ENCODE peak calls at places on chromosome 3, in eight cellular contexts. V, N, I, Y, F, C, Z and B are unnamed samples.

GRCh38 chr3:79497447-79498111 is 270.2 kb downstream of the ROBO1 start:
- DNase-seq in V (no peak), N (no peak), I (no peak), Y (no peak), F (no peak), C (peak), Z (no peak), B (no peak)

GRCh38 chr3:24237971-24238767 is 256.5 kb downstream of the THRB start:
- DNase-seq in V (peak), N (peak), I (peak), Y (peak), F (peak), C (peak), Z (peak), B (peak)

GRCh38 chr3:100183608-100184125 is 69.4 kb upstream of the FILIP1L start:
- DNase-seq in V (no peak), N (no peak), I (no peak), Y (no peak), F (no peak), C (no peak), Z (no peak), B (no peak)

GRCh38 chr3:194312186-194312742 is 38.9 kb downstream of the CPN2 start:
- DNase-seq in V (no peak), N (no peak), I (no peak), Y (peak), F (no peak), C (no peak), Z (no peak), B (no peak)

GRCh38 chr3:177041021-177041729 is 156.1 kb downstream of the TBL1XR1 start:
- DNase-seq in V (no peak), N (no peak), I (no peak), Y (no peak), F (peak), C (peak), Z (no peak), B (no peak)

GRCh38 chr3:151925876-151926275 is 52.4 kb downstream of the SUCNR1 start:
- DNase-seq in V (peak), N (peak), I (no peak), Y (no peak), F (no peak), C (no peak), Z (peak), B (no peak)

GRCh38 chr3:69739204-69740102 is at the start of gene MITF:
- DNase-seq in V (peak), N (no peak), I (peak), Y (peak), F (peak), C (peak), Z (peak), B (peak)

GRCh38 chr3:165768680-165769079 is 68.5 kb downstream of the BCHE start:
- DNase-seq in V (no peak), N (no peak), I (no peak), Y (no peak), F (no peak), C (no peak), Z (no peak), B (no peak)

GRCh38 chr3:45123030-45123429 is 23.1 kb downstream of the CDCP1 start:
- DNase-seq in V (peak), N (peak), I (no peak), Y (no peak), F (no peak), C (no peak), Z (peak), B (no peak)

GRCh38 chr3:73270839-73271483 is 209.5 kb downstream of the EBLN2 start:
- DNase-seq in V (no peak), N (no peak), I (no peak), Y (no peak), F (no peak), C (no peak), Z (no peak), B (peak)

GRCh38 chr3:48402907-48403306 is 27.0 kb downstream of the PLXNB1 start:
- DNase-seq in V (no peak), N (no peak), I (no peak), Y (no peak), F (no peak), C (no peak), Z (no peak), B (no peak)

GRCh38 chr3:55488398-55489055 is 1.4 kb upstream of the WNT5A start:
- DNase-seq in V (no peak), N (no peak), I (no peak), Y (peak), F (peak), C (peak), Z (no peak), B (peak)

GRCh38 chr3:14170569-14171159 is 7.7 kb downstream of the XPC start:
- DNase-seq in V (no peak), N (peak), I (no peak), Y (no peak), F (no peak), C (no peak), Z (peak), B (no peak)

GRCh38 chr3:145807990-145808389 is 353.0 kb downstream of the PLOD2 start:
- DNase-seq in V (peak), N (no peak), I (no peak), Y (no peak), F (no peak), C (peak), Z (peak), B (no peak)